ENCODE peak calls at places on chromosomes 1 and 21, in eight cellular contexts. V is IMR-90, Z is transverse colon, O is H1, R is A549, P is adrenal gland, M is ovary, L is tibial nerve. B is an unnamed sample.

GRCh38 chr1:43466403-43466802 is 12.7 kb upstream of the HYI start:
- DNase-seq in V (no peak), Z (no peak), O (no peak), R (no peak), P (no peak), M (no peak), L (no peak), B (no peak)

GRCh38 chr21:45699966-45700365 is 56.4 kb downstream of the PCBP3 start:
- DNase-seq in V (no peak), Z (no peak), O (no peak), R (no peak), P (no peak), M (no peak), L (no peak), B (no peak)

GRCh38 chr21:26572668-26573381 is at the start of gene CYYR1:
- DNase-seq in V (no peak), Z (no peak), O (peak), R (no peak), P (peak), M (peak), L (no peak), B (peak)

GRCh38 chr1:224203243-224204016 is 20.4 kb downstream of the DEGS1 start:
- DNase-seq in V (peak), Z (peak), O (peak), R (no peak), P (peak), M (no peak), L (peak), B (peak)

GRCh38 chr21:41827951-41828883 is 50.9 kb downstream of the PRDM15 start:
- DNase-seq in V (no peak), Z (no peak), O (no peak), R (no peak), P (no peak), M (no peak), L (no peak), B (no peak)

GRCh38 chr1:10020668-10021067 is 12.1 kb upstream of the UBE4B start:
- DNase-seq in V (no peak), Z (no peak), O (no peak), R (no peak), P (no peak), M (no peak), L (no peak), B (no peak)

GRCh38 chr1:218676991-218677390 is 331.9 kb downstream of the TGFB2 start:
- DNase-seq in V (no peak), Z (no peak), O (no peak), R (no peak), P (no peak), M (no peak), L (no peak), B (no peak)

GRCh38 chr1:212162635-212163034 is 122.6 kb upstream of the PPP2R5A start:
- DNase-seq in V (peak), Z (no peak), O (no peak), R (no peak), P (peak), M (peak), L (peak), B (peak)

GRCh38 chr1:218460367-218460766 is 115.2 kb downstream of the TGFB2 start:
- DNase-seq in V (peak), Z (no peak), O (peak), R (peak), P (no peak), M (peak), L (no peak), B (no peak)

GRCh38 chr1:33152685-33153432 is 29.0 kb downstream of the TRIM62 start:
- DNase-seq in V (no peak), Z (no peak), O (peak), R (no peak), P (peak), M (peak), L (peak), B (peak)

GRCh38 chr1:192905049-192905448 is 96.2 kb downstream of the RGS2 start:
- DNase-seq in V (no peak), Z (no peak), O (no peak), R (no peak), P (no peak), M (no peak), L (no peak), B (no peak)

GRCh38 chr1:23577056-23577985 is 18.0 kb upstream of the ID3 start:
- DNase-seq in V (peak), Z (no peak), O (no peak), R (peak), P (peak), M (no peak), L (no peak), B (peak)

GRCh38 chr1:1552263-1552639 is 11.8 kb upstream of the TMEM240 start:
- DNase-seq in V (no peak), Z (no peak), O (no peak), R (no peak), P (no peak), M (no peak), L (no peak), B (no peak)

GRCh38 chr1:217343907-217344306 is 287.0 kb downstream of the GPATCH2 start:
- DNase-seq in V (no peak), Z (no peak), O (peak), R (no peak), P (no peak), M (no peak), L (no peak), B (no peak)

GRCh38 chr1:33379631-33380354 is 51.1 kb downstream of the PHC2 start:
- DNase-seq in V (no peak), Z (no peak), O (no peak), R (no peak), P (no peak), M (no peak), L (no peak), B (peak)

GRCh38 chr1:4272568-4272967 is 372.5 kb upstream of the C1orf174 start:
- DNase-seq in V (no peak), Z (no peak), O (no peak), R (no peak), P (no peak), M (no peak), L (no peak), B (no peak)
- TF ChIP-seq POLR2A in V (no peak), Z (no peak), O (no peak), R (no peak), P (no peak), M (no peak), L (no peak), B (no peak)

GRCh38 chr1:40691538-40692428 is at the start of gene NFYC:
- DNase-seq in V (peak), Z (peak), O (peak), R (peak), P (peak), M (peak), L (peak), B (peak)
- TF ChIP-seq POLR2A in V (peak), Z (peak), O (peak), R (peak), P (peak), M (peak), L (peak), B (peak)

GRCh38 chr1:226781937-226782609 is 43.0 kb upstream of the ITPKB start:
- DNase-seq in V (no peak), Z (no peak), O (no peak), R (no peak), P (no peak), M (no peak), L (no peak), B (no peak)

GRCh38 chr1:226776066-226776465 is 37.0 kb upstream of the ITPKB start:
- DNase-seq in V (no peak), Z (no peak), O (no peak), R (no peak), P (no peak), M (no peak), L (no peak), B (no peak)

GRCh38 chr1:226779536-226779935 is 40.5 kb upstream of the ITPKB start:
- DNase-seq in V (no peak), Z (peak), O (no peak), R (no peak), P (no peak), M (no peak), L (no peak), B (no peak)

GRCh38 chr1:226776975-226777374 is 37.9 kb upstream of the ITPKB start:
- DNase-seq in V (no peak), Z (no peak), O (no peak), R (no peak), P (no peak), M (no peak), L (no peak), B (no peak)

DNA sequence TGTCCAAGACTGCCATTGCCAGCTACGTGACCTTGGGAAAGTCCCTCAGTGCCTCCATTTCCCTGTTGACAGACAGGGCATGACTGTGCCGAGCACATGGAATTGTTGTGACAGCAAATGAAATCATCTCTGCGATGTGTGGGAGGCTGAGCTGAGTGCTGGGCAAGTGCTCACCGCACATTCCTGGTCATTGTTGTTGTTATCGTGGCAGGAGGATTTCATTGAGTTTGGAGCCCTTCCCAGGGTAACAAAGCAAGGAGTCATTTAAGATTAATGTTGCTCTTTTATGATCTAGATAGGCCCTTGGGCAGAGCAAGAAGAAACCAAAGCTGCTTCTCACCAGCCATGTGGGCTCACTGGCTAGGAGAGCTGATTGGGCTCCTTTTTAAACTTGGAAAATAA is 39.6 kb upstream of the ITPKB start:
- DNase-seq in V (peak), Z (peak), O (no peak), R (no peak), P (peak), M (no peak), L (no peak), B (peak)
- TF ChIP-seq POLR2A in V (no peak), Z (no peak), O (no peak), R (no peak), P (no peak), M (no peak), L (no peak), B (no peak)

GRCh38 chr1:236101233-236102200 is 36.6 kb upstream of the NID1 start:
- DNase-seq in V (no peak), Z (no peak), O (no peak), R (no peak), P (no peak), M (no peak), L (no peak), B (no peak)

GRCh38 chr1:236103059-236103458 is 38.2 kb upstream of the NID1 start:
- DNase-seq in V (no peak), Z (no peak), O (peak), R (no peak), P (no peak), M (no peak), L (no peak), B (no peak)

GRCh38 chr1:236099622-236100021 is 34.7 kb upstream of the NID1 start:
- DNase-seq in V (peak), Z (no peak), O (no peak), R (no peak), P (no peak), M (no peak), L (no peak), B (no peak)

GRCh38 chr1:236102611-236103010 is 37.7 kb upstream of the NID1 start:
- DNase-seq in V (no peak), Z (no peak), O (no peak), R (no peak), P (no peak), M (no peak), L (no peak), B (no peak)

GRCh38 chr1:236100799-236101198 is 35.9 kb upstream of the NID1 start:
- DNase-seq in V (no peak), Z (no peak), O (no peak), R (no peak), P (no peak), M (no peak), L (no peak), B (no peak)
- TF ChIP-seq POLR2A in V (no peak), Z (no peak), O (no peak), R (no peak), P (no peak), M (no peak), L (no peak), B (no peak)

B was measured in heart left ventricle.